ENCODE peak calls at places on chromosomes 1 and 21, in six cellular contexts. J is suprapubic skin, V is sigmoid colon, B is A549, X is K562, T is stomach. C is an unnamed sample.

GRCh38 chr1:18536943-18537342 is 56.2 kb downstream of the KLHDC7A start:
- DNase-seq in J (peak; percentile 13), V (no peak), B (no peak), X (no peak), T (no peak), C (no peak)

GRCh38 chr1:162398999-162399580 is 12.8 kb downstream of the SH2D1B start:
- DNase-seq in J (no peak), V (no peak), B (no peak), X (peak; percentile 10), T (no peak), C (no peak)

GRCh38 chr21:25733859-25734653 is 648 bp downstream of the ATP5PF start:
- DNase-seq in J (no peak), V (no peak), B (peak; percentile 1), X (peak; percentile 28), T (no peak), C (no peak)

GRCh38 chr1:41319803-41320711 is 41.2 kb upstream of the FOXO6 start:
- DNase-seq in J (no peak), V (no peak), B (no peak), X (no peak), T (no peak), C (no peak)

GRCh38 chr1:235642943-235643371 is 6.6 kb downstream of the GNG4 start:
- DNase-seq in J (no peak), V (no peak), B (no peak), X (no peak), T (no peak), C (no peak)

GRCh38 chr1:158014702-158015320 is 21.4 kb downstream of the KIRREL1 start:
- DNase-seq in J (no peak), V (no peak), B (no peak), X (no peak), T (no peak), C (no peak)

GRCh38 chr1:231092380-231092779 is 52.3 kb upstream of the FAM89A start:
- DNase-seq in J (no peak), V (no peak), B (no peak), X (no peak), T (no peak), C (no peak)

GRCh38 chr1:52032785-52033131 is 852 bp downstream of the KTI12 start:
- DNase-seq in J (peak; percentile 72), V (peak; percentile 73), B (peak; percentile 32), X (peak; percentile 59), T (peak; percentile 44), C (peak; percentile 10)

GRCh38 chr21:15754640-15755039 is 24.9 kb downstream of the USP25 start:
- DNase-seq in J (no peak), V (no peak), B (peak; percentile 69), X (no peak), T (no peak), C (no peak)

GRCh38 chr21:41482980-41483379 is 25.0 kb downstream of the TMPRSS2 start:
- DNase-seq in J (no peak), V (no peak), B (no peak), X (no peak), T (no peak), C (no peak)

GRCh38 chr1:3773572-3774502 is 1.3 kb downstream of the SMIM1 start:
- DNase-seq in J (no peak), V (no peak), B (no peak), X (peak; percentile 61), T (no peak), C (no peak)

GRCh38 chr1:199272107-199272506 is 633.3 kb downstream of the PTPRC start:
- DNase-seq in J (no peak), V (no peak), B (no peak), X (no peak), T (no peak), C (no peak)

GRCh38 chr1:16015491-16015890 is 2.4 kb downstream of the HSPB7 start:
- DNase-seq in J (no peak), V (no peak), B (no peak), X (no peak), T (no peak), C (no peak)
- H3K27ac ChIP-seq in J (peak overlapping the region; percentile 74), V (peak overlapping the region; percentile 94), B (peak overlapping the region; percentile 48), X (peak overlapping the region; percentile 79), T (no peak overlapping the region), C (no peak overlapping the region)

DNA sequence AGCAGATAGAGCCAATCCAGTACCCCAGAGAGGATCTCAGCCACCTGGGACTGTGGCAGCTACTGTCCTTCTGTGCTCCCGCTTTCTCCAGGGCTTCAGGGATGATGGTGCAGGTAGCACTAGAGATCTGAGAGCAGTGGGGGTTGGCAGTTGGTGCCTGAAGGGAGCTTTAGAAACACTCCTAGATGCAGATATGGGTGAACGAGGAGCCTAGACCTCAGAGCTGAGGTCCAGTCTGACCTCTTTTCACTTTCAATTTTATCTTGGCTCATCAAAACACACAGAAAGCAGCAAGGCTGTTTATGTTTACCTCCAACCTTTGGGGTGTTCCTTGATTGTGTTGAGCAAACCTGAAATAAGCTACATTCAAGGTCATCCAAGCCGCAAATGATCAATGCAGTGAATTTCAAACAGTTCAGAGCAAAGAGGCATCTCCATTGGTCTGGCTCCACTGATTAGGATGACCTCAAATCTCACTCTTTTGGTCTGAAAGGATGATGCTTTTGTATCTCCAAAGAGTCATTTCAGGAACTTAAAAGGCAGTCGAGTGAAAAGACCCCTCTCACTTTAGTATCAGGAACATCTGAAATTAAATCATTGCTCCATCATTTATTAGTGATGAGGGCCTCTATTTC is 1.3 kb downstream of the LY9 start:
- DNase-seq in J (no peak), V (no peak), B (no peak), X (no peak), T (no peak), C (no peak)
- H3K4me3 ChIP-seq in J (no peak overlapping the region), V (no peak overlapping the region), B (no peak overlapping the region), X (no peak overlapping the region), T (no peak overlapping the region), C (no peak overlapping the region)

GRCh38 chr1:185562623-185563359 is 171.4 kb upstream of the HMCN1 start:
- DNase-seq in J (no peak), V (no peak), B (no peak), X (no peak), T (no peak), C (no peak)
- TF ChIP-seq EP300 in J (no peak), V (no peak), B (no peak), X (no peak), T (no peak), C (no peak)

DNA sequence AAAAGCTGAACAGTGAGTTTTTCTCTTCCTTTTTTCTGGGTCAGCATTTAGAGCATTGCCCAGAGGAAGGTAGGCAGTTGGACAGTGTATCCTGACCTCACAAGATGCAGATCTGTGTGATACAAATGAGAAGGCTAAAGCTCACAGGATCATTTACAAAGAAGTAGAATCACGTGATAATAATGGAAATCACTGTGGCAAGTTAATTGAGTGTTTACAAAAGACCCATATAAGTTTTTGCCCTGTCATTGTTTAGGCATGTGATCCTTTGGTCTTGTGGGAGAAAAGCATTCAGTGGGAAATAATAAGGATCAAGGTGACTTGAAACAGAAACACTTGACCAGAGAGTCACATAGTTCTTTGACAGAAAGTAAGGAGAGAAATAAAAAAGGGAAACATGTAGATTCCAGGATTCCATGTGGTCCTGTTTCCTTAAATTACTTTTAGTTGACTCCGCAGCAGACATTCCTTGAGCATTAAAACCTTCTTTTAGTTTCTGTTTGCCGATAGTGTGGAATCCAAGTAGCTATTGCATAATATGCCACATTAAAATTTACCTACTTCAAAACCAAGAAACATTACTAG is 66.4 kb downstream of the CNST start:
- DNase-seq in J (no peak), V (no peak), B (no peak), X (no peak), T (no peak), C (no peak)
- H3K27ac ChIP-seq in J (no peak overlapping the region), V (peak overlapping the region; percentile 77), B (no peak overlapping the region), X (peak overlapping the region; percentile 24), T (no peak overlapping the region), C (no peak overlapping the region)